ENCODE peak calls at places on chromosomes 7 and 10, in seven cellular contexts. X is NAMALWA; B is stimulated activated CD4-positive, alpha-beta T cell treated with anti-CD3 and anti-CD28 coated beads, Interleukin-1b, Interleukin-23, amount 100 ng/mL, for 24 hours; D is ELR; Q is B cell; M is endothelial cell; E is T-helper 22 cell. H is an unnamed sample.

GRCh38 chr7:103637080-103637479 is 191.1 kb upstream of the SLC26A5 start:
- DNase-seq in D (peak), Q (no peak), X (no peak), E (no peak), M (no peak), B (no peak), H (no peak)

GRCh38 chr7:19051767-19052375 is 65.6 kb downstream of the TWIST1 start:
- DNase-seq in Q (peak), M (peak), B (no peak), D (peak), X (peak), E (no peak), H (peak)

GRCh38 chr7:97001656-97002554 is 3.4 kb upstream of the DLX6 start:
- DNase-seq in E (no peak), M (no peak), X (no peak), Q (no peak), D (no peak), B (no peak), H (peak)

GRCh38 chr10:66215005-66215404 is 710.8 kb upstream of the LRRTM3 start:
- DNase-seq in B (no peak), E (no peak), X (peak), D (no peak), Q (no peak), M (no peak), H (no peak)

GRCh38 chr7:28793383-28793782 is 164.7 kb downstream of the TRIL start:
- DNase-seq in E (no peak), D (peak), X (no peak), B (no peak), M (no peak), Q (no peak), H (no peak)

GRCh38 chr7:141695803-141696289 is 6.1 kb downstream of the DENND11 start:
- DNase-seq in X (peak), B (no peak), D (no peak), M (no peak), Q (no peak), E (no peak), H (no peak)

GRCh38 chr7:55792048-55792447 is 70.5 kb downstream of the SEPTIN14 start:
- DNase-seq in Q (no peak), E (no peak), D (no peak), X (no peak), M (no peak), B (no peak), H (no peak)

GRCh38 chr7:28623863-28624262 is 211.5 kb downstream of the CREB5 start:
- DNase-seq in Q (no peak), X (peak), M (no peak), D (peak), B (no peak), E (no peak), H (no peak)

GRCh38 chr10:63133787-63134557 is 844 bp downstream of the NRBF2 start:
- DNase-seq in M (no peak), X (peak), Q (no peak), D (peak), B (no peak), E (no peak), H (peak)

GRCh38 chr7:8206950-8207349 is 55.0 kb downstream of the ICA1 start:
- DNase-seq in Q (no peak), D (no peak), X (no peak), E (no peak), M (no peak), B (no peak), H (no peak)

GRCh38 chr10:86077271-86077670 is 289.3 kb downstream of the GRID1 start:
- DNase-seq in E (no peak), X (no peak), B (no peak), M (no peak), Q (no peak), D (no peak), H (no peak)

GRCh38 chr7:42460948-42461347 is 223.9 kb upstream of the GLI3 start:
- DNase-seq in E (no peak), Q (no peak), D (no peak), M (no peak), B (no peak), X (no peak), H (no peak)

GRCh38 chr7:142808802-142809583 is 38.2 kb downstream of the PRSS2 start:
- DNase-seq in B (peak), X (peak), M (no peak), E (peak), D (peak), Q (peak), H (peak)

GRCh38 chr7:95794917-95795515 is 22.7 kb downstream of the DYNC1I1 start:
- DNase-seq in B (no peak), X (peak), M (peak), Q (no peak), D (peak), E (no peak), H (no peak)

GRCh38 chr10:119207713-119208552 is 562 bp downstream of the GRK5 start:
- DNase-seq in E (no peak), Q (peak), B (no peak), D (peak), M (peak), X (peak), H (peak)

GRCh38 chr10:76209135-76209534 is 777.7 kb downstream of the LRMDA start:
- DNase-seq in X (no peak), E (no peak), B (no peak), M (no peak), Q (no peak), D (peak), H (no peak)

GRCh38 chr7:141147482-141147881 is 73.6 kb downstream of the TMEM178B start:
- DNase-seq in E (no peak), D (no peak), Q (no peak), M (no peak), X (no peak), B (no peak), H (no peak)

GRCh38 chr10:49290131-49290530 is 8.8 kb upstream of the C10orf71 start:
- DNase-seq in E (no peak), Q (no peak), X (no peak), B (no peak), M (no peak), D (no peak), H (no peak)

GRCh38 chr7:44050915-44051560 is 6.5 kb downstream of the DBNL start:
- DNase-seq in D (no peak), Q (no peak), E (no peak), X (no peak), M (no peak), B (no peak), H (no peak)

GRCh38 chr7:33750177-33750576 is 155.2 kb upstream of the BMPER start:
- DNase-seq in M (no peak), D (peak), Q (no peak), B (no peak), E (no peak), X (no peak), H (no peak)

GRCh38 chr10:86202226-86202625 is 164.4 kb downstream of the GRID1 start:
- DNase-seq in Q (no peak), X (no peak), D (no peak), E (no peak), B (no peak), M (no peak), H (no peak)

H was measured in GM20000.